ENCODE peak calls at places on chromosome 19, in ten cellular contexts. One of them, this sample, is unnamed.

GRCh38 chr19:28920269-28921066 is 292.5 kb downstream of the UQCRFS1 start:
- DNase-seq in NCI-H1105 treated with DMSO at 0.1 percent for 48 hours: no peak
- DNase-seq in activated CD4-positive, alpha-beta T cell treated with anti-CD3 and anti-CD28 coated beads, Interleukin-2, amount 50 U/mL, for 48 hours: no peak
- DNase-seq in brain microvascular endothelial cell: no peak
- DNase-seq in stimulated activated CD4-positive, alpha-beta T cell treated with anti-CD3 and anti-CD28 coated beads, TNF-alpha, amount 100 ng/mL, for 24 hours: no peak
- DNase-seq in islet precursor cell: peak; percentile 59
- DNase-seq in CD8-positive, alpha-beta memory T cell: no peak
- DNase-seq in lower leg skin: no peak
- DNase-seq in HFF-Myc: no peak
- DNase-seq in stimulated activated naive CD8-positive, alpha-beta T cell treated with anti-CD3 and anti-CD28 coated beads, Interleukin-15, Interleukin-2, amounts not matched to agents 100 U/mL and 50 U/mL, for 24 hours: no peak
- DNase-seq in this sample: peak; percentile 7

GRCh38 chr19:8046569-8047165 is 5.9 kb upstream of the CCL25 start:
- DNase-seq in NCI-H1105 treated with DMSO at 0.1 percent for 48 hours: no peak
- DNase-seq in activated CD4-positive, alpha-beta T cell treated with anti-CD3 and anti-CD28 coated beads, Interleukin-2, amount 50 U/mL, for 48 hours: no peak
- DNase-seq in brain microvascular endothelial cell: no peak
- DNase-seq in stimulated activated CD4-positive, alpha-beta T cell treated with anti-CD3 and anti-CD28 coated beads, TNF-alpha, amount 100 ng/mL, for 24 hours: no peak
- DNase-seq in islet precursor cell: no peak
- DNase-seq in CD8-positive, alpha-beta memory T cell: no peak
- DNase-seq in lower leg skin: no peak
- DNase-seq in HFF-Myc: no peak
- DNase-seq in stimulated activated naive CD8-positive, alpha-beta T cell treated with anti-CD3 and anti-CD28 coated beads, Interleukin-15, Interleukin-2, amounts not matched to agents 100 U/mL and 50 U/mL, for 24 hours: no peak
- DNase-seq in this sample: no peak

GRCh38 chr19:52993342-52994178 is 20.2 kb upstream of the ERVV-1 start:
- DNase-seq in NCI-H1105 treated with DMSO at 0.1 percent for 48 hours: no peak
- DNase-seq in activated CD4-positive, alpha-beta T cell treated with anti-CD3 and anti-CD28 coated beads, Interleukin-2, amount 50 U/mL, for 48 hours: peak; percentile 75
- DNase-seq in brain microvascular endothelial cell: peak; percentile 81
- DNase-seq in stimulated activated CD4-positive, alpha-beta T cell treated with anti-CD3 and anti-CD28 coated beads, TNF-alpha, amount 100 ng/mL, for 24 hours: peak; percentile 78
- DNase-seq in islet precursor cell: peak; percentile 88
- DNase-seq in CD8-positive, alpha-beta memory T cell: peak; percentile 70
- DNase-seq in lower leg skin: peak; percentile 67
- DNase-seq in HFF-Myc: no peak
- DNase-seq in stimulated activated naive CD8-positive, alpha-beta T cell treated with anti-CD3 and anti-CD28 coated beads, Interleukin-15, Interleukin-2, amounts not matched to agents 100 U/mL and 50 U/mL, for 24 hours: peak; percentile 75
- DNase-seq in this sample: peak; percentile 50

GRCh38 chr19:44795398-44795987 is 13.4 kb upstream of the BCAM start:
- DNase-seq in NCI-H1105 treated with DMSO at 0.1 percent for 48 hours: no peak
- DNase-seq in activated CD4-positive, alpha-beta T cell treated with anti-CD3 and anti-CD28 coated beads, Interleukin-2, amount 50 U/mL, for 48 hours: no peak
- DNase-seq in brain microvascular endothelial cell: no peak
- DNase-seq in stimulated activated CD4-positive, alpha-beta T cell treated with anti-CD3 and anti-CD28 coated beads, TNF-alpha, amount 100 ng/mL, for 24 hours: no peak
- DNase-seq in islet precursor cell: no peak
- DNase-seq in CD8-positive, alpha-beta memory T cell: no peak
- DNase-seq in lower leg skin: no peak
- DNase-seq in HFF-Myc: no peak
- DNase-seq in stimulated activated naive CD8-positive, alpha-beta T cell treated with anti-CD3 and anti-CD28 coated beads, Interleukin-15, Interleukin-2, amounts not matched to agents 100 U/mL and 50 U/mL, for 24 hours: no peak
- DNase-seq in this sample: no peak

GRCh38 chr19:30001794-30002193 is 59.8 kb downstream of the URI1 start:
- DNase-seq in NCI-H1105 treated with DMSO at 0.1 percent for 48 hours: no peak
- DNase-seq in activated CD4-positive, alpha-beta T cell treated with anti-CD3 and anti-CD28 coated beads, Interleukin-2, amount 50 U/mL, for 48 hours: no peak
- DNase-seq in brain microvascular endothelial cell: peak; percentile 4
- DNase-seq in stimulated activated CD4-positive, alpha-beta T cell treated with anti-CD3 and anti-CD28 coated beads, TNF-alpha, amount 100 ng/mL, for 24 hours: no peak
- DNase-seq in islet precursor cell: no peak
- DNase-seq in CD8-positive, alpha-beta memory T cell: no peak
- DNase-seq in lower leg skin: no peak
- DNase-seq in HFF-Myc: no peak
- DNase-seq in stimulated activated naive CD8-positive, alpha-beta T cell treated with anti-CD3 and anti-CD28 coated beads, Interleukin-15, Interleukin-2, amounts not matched to agents 100 U/mL and 50 U/mL, for 24 hours: no peak
- DNase-seq in this sample: no peak

GRCh38 chr19:35641515-35642151 is at the start of gene ETV2:
- DNase-seq in NCI-H1105 treated with DMSO at 0.1 percent for 48 hours: no peak
- DNase-seq in activated CD4-positive, alpha-beta T cell treated with anti-CD3 and anti-CD28 coated beads, Interleukin-2, amount 50 U/mL, for 48 hours: peak; percentile 37
- DNase-seq in brain microvascular endothelial cell: peak; percentile 40
- DNase-seq in stimulated activated CD4-positive, alpha-beta T cell treated with anti-CD3 and anti-CD28 coated beads, TNF-alpha, amount 100 ng/mL, for 24 hours: peak; percentile 30
- DNase-seq in islet precursor cell: peak; percentile 79
- DNase-seq in CD8-positive, alpha-beta memory T cell: peak; percentile 37
- DNase-seq in lower leg skin: no peak
- DNase-seq in HFF-Myc: no peak
- DNase-seq in stimulated activated naive CD8-positive, alpha-beta T cell treated with anti-CD3 and anti-CD28 coated beads, Interleukin-15, Interleukin-2, amounts not matched to agents 100 U/mL and 50 U/mL, for 24 hours: peak; percentile 77
- DNase-seq in this sample: peak; percentile 28

GRCh38 chr19:40588926-40589569 is 12.1 kb upstream of the LTBP4 start:
- DNase-seq in NCI-H1105 treated with DMSO at 0.1 percent for 48 hours: no peak
- DNase-seq in activated CD4-positive, alpha-beta T cell treated with anti-CD3 and anti-CD28 coated beads, Interleukin-2, amount 50 U/mL, for 48 hours: no peak
- DNase-seq in brain microvascular endothelial cell: no peak
- DNase-seq in stimulated activated CD4-positive, alpha-beta T cell treated with anti-CD3 and anti-CD28 coated beads, TNF-alpha, amount 100 ng/mL, for 24 hours: no peak
- DNase-seq in islet precursor cell: no peak
- DNase-seq in CD8-positive, alpha-beta memory T cell: no peak
- DNase-seq in lower leg skin: no peak
- DNase-seq in HFF-Myc: no peak
- DNase-seq in stimulated activated naive CD8-positive, alpha-beta T cell treated with anti-CD3 and anti-CD28 coated beads, Interleukin-15, Interleukin-2, amounts not matched to agents 100 U/mL and 50 U/mL, for 24 hours: no peak
- DNase-seq in this sample: no peak

GRCh38 chr19:20860339-20860738 is 62.7 kb upstream of the ZNF85 start:
- DNase-seq in NCI-H1105 treated with DMSO at 0.1 percent for 48 hours: no peak
- DNase-seq in activated CD4-positive, alpha-beta T cell treated with anti-CD3 and anti-CD28 coated beads, Interleukin-2, amount 50 U/mL, for 48 hours: no peak
- DNase-seq in brain microvascular endothelial cell: no peak
- DNase-seq in stimulated activated CD4-positive, alpha-beta T cell treated with anti-CD3 and anti-CD28 coated beads, TNF-alpha, amount 100 ng/mL, for 24 hours: no peak
- DNase-seq in islet precursor cell: peak; percentile 9
- DNase-seq in CD8-positive, alpha-beta memory T cell: no peak
- DNase-seq in lower leg skin: no peak
- DNase-seq in HFF-Myc: no peak
- DNase-seq in stimulated activated naive CD8-positive, alpha-beta T cell treated with anti-CD3 and anti-CD28 coated beads, Interleukin-15, Interleukin-2, amounts not matched to agents 100 U/mL and 50 U/mL, for 24 hours: no peak
- DNase-seq in this sample: no peak

GRCh38 chr19:38388310-38389100 is at the start of gene SPRED3:
- DNase-seq in NCI-H1105 treated with DMSO at 0.1 percent for 48 hours: peak; percentile 71
- DNase-seq in activated CD4-positive, alpha-beta T cell treated with anti-CD3 and anti-CD28 coated beads, Interleukin-2, amount 50 U/mL, for 48 hours: no peak
- DNase-seq in brain microvascular endothelial cell: no peak
- DNase-seq in stimulated activated CD4-positive, alpha-beta T cell treated with anti-CD3 and anti-CD28 coated beads, TNF-alpha, amount 100 ng/mL, for 24 hours: no peak
- DNase-seq in islet precursor cell: peak; percentile 83
- DNase-seq in CD8-positive, alpha-beta memory T cell: no peak
- DNase-seq in lower leg skin: no peak
- DNase-seq in HFF-Myc: no peak
- DNase-seq in stimulated activated naive CD8-positive, alpha-beta T cell treated with anti-CD3 and anti-CD28 coated beads, Interleukin-15, Interleukin-2, amounts not matched to agents 100 U/mL and 50 U/mL, for 24 hours: no peak
- DNase-seq in this sample: no peak

GRCh38 chr19:40360020-40360686 is 11.7 kb downstream of the PLD3 start:
- DNase-seq in NCI-H1105 treated with DMSO at 0.1 percent for 48 hours: no peak
- DNase-seq in activated CD4-positive, alpha-beta T cell treated with anti-CD3 and anti-CD28 coated beads, Interleukin-2, amount 50 U/mL, for 48 hours: no peak
- DNase-seq in brain microvascular endothelial cell: no peak
- DNase-seq in stimulated activated CD4-positive, alpha-beta T cell treated with anti-CD3 and anti-CD28 coated beads, TNF-alpha, amount 100 ng/mL, for 24 hours: no peak
- DNase-seq in islet precursor cell: peak; percentile 51
- DNase-seq in CD8-positive, alpha-beta memory T cell: no peak
- DNase-seq in lower leg skin: no peak
- DNase-seq in HFF-Myc: no peak
- DNase-seq in stimulated activated naive CD8-positive, alpha-beta T cell treated with anti-CD3 and anti-CD28 coated beads, Interleukin-15, Interleukin-2, amounts not matched to agents 100 U/mL and 50 U/mL, for 24 hours: no peak
- DNase-seq in this sample: no peak

GRCh38 chr19:42555317-42555716 is 27.0 kb upstream of the CEACAM1 start:
- DNase-seq in NCI-H1105 treated with DMSO at 0.1 percent for 48 hours: no peak
- DNase-seq in activated CD4-positive, alpha-beta T cell treated with anti-CD3 and anti-CD28 coated beads, Interleukin-2, amount 50 U/mL, for 48 hours: no peak
- DNase-seq in brain microvascular endothelial cell: no peak
- DNase-seq in stimulated activated CD4-positive, alpha-beta T cell treated with anti-CD3 and anti-CD28 coated beads, TNF-alpha, amount 100 ng/mL, for 24 hours: no peak
- DNase-seq in islet precursor cell: no peak
- DNase-seq in CD8-positive, alpha-beta memory T cell: no peak
- DNase-seq in lower leg skin: no peak
- DNase-seq in HFF-Myc: no peak
- DNase-seq in stimulated activated naive CD8-positive, alpha-beta T cell treated with anti-CD3 and anti-CD28 coated beads, Interleukin-15, Interleukin-2, amounts not matched to agents 100 U/mL and 50 U/mL, for 24 hours: no peak
- DNase-seq in this sample: no peak

GRCh38 chr19:29367701-29368306 is 154.9 kb upstream of the UQCRFS1 start:
- DNase-seq in NCI-H1105 treated with DMSO at 0.1 percent for 48 hours: no peak
- DNase-seq in activated CD4-positive, alpha-beta T cell treated with anti-CD3 and anti-CD28 coated beads, Interleukin-2, amount 50 U/mL, for 48 hours: no peak
- DNase-seq in brain microvascular endothelial cell: no peak
- DNase-seq in stimulated activated CD4-positive, alpha-beta T cell treated with anti-CD3 and anti-CD28 coated beads, TNF-alpha, amount 100 ng/mL, for 24 hours: no peak
- DNase-seq in islet precursor cell: peak; percentile 54
- DNase-seq in CD8-positive, alpha-beta memory T cell: no peak
- DNase-seq in lower leg skin: no peak
- DNase-seq in HFF-Myc: no peak
- DNase-seq in stimulated activated naive CD8-positive, alpha-beta T cell treated with anti-CD3 and anti-CD28 coated beads, Interleukin-15, Interleukin-2, amounts not matched to agents 100 U/mL and 50 U/mL, for 24 hours: no peak
- DNase-seq in this sample: no peak

GRCh38 chr19:38596057-38596981 is 21.4 kb downstream of the MAP4K1 start:
- DNase-seq in NCI-H1105 treated with DMSO at 0.1 percent for 48 hours: peak; percentile 48
- DNase-seq in activated CD4-positive, alpha-beta T cell treated with anti-CD3 and anti-CD28 coated beads, Interleukin-2, amount 50 U/mL, for 48 hours: peak; percentile 43
- DNase-seq in brain microvascular endothelial cell: no peak
- DNase-seq in stimulated activated CD4-positive, alpha-beta T cell treated with anti-CD3 and anti-CD28 coated beads, TNF-alpha, amount 100 ng/mL, for 24 hours: peak; percentile 32
- DNase-seq in islet precursor cell: peak; percentile 81
- DNase-seq in CD8-positive, alpha-beta memory T cell: no peak
- DNase-seq in lower leg skin: no peak
- DNase-seq in HFF-Myc: peak; percentile 9
- DNase-seq in stimulated activated naive CD8-positive, alpha-beta T cell treated with anti-CD3 and anti-CD28 coated beads, Interleukin-15, Interleukin-2, amounts not matched to agents 100 U/mL and 50 U/mL, for 24 hours: peak; percentile 58
- DNase-seq in this sample: no peak

GRCh38 chr19:58229255-58229639 is 533 bp downstream of the ZNF544 start:
- DNase-seq in NCI-H1105 treated with DMSO at 0.1 percent for 48 hours: no peak
- DNase-seq in activated CD4-positive, alpha-beta T cell treated with anti-CD3 and anti-CD28 coated beads, Interleukin-2, amount 50 U/mL, for 48 hours: peak; percentile 38
- DNase-seq in brain microvascular endothelial cell: peak; percentile 33
- DNase-seq in stimulated activated CD4-positive, alpha-beta T cell treated with anti-CD3 and anti-CD28 coated beads, TNF-alpha, amount 100 ng/mL, for 24 hours: peak; percentile 11
- DNase-seq in islet precursor cell: peak; percentile 60
- DNase-seq in CD8-positive, alpha-beta memory T cell: no peak
- DNase-seq in lower leg skin: no peak
- DNase-seq in HFF-Myc: no peak
- DNase-seq in stimulated activated naive CD8-positive, alpha-beta T cell treated with anti-CD3 and anti-CD28 coated beads, Interleukin-15, Interleukin-2, amounts not matched to agents 100 U/mL and 50 U/mL, for 24 hours: peak; percentile 46
- DNase-seq in this sample: peak; percentile 23

GRCh38 chr19:47274891-47275865 is 493 bp downstream of the INAFM1 start:
- DNase-seq in NCI-H1105 treated with DMSO at 0.1 percent for 48 hours: no peak
- DNase-seq in activated CD4-positive, alpha-beta T cell treated with anti-CD3 and anti-CD28 coated beads, Interleukin-2, amount 50 U/mL, for 48 hours: no peak
- DNase-seq in brain microvascular endothelial cell: no peak
- DNase-seq in stimulated activated CD4-positive, alpha-beta T cell treated with anti-CD3 and anti-CD28 coated beads, TNF-alpha, amount 100 ng/mL, for 24 hours: no peak
- DNase-seq in islet precursor cell: peak; percentile 66
- DNase-seq in CD8-positive, alpha-beta memory T cell: no peak
- DNase-seq in lower leg skin: peak; percentile 53
- DNase-seq in HFF-Myc: no peak
- DNase-seq in stimulated activated naive CD8-positive, alpha-beta T cell treated with anti-CD3 and anti-CD28 coated beads, Interleukin-15, Interleukin-2, amounts not matched to agents 100 U/mL and 50 U/mL, for 24 hours: no peak
- DNase-seq in this sample: peak; percentile 17

GRCh38 chr19:46700704-46701103 is 16.2 kb downstream of the PRKD2 start:
- DNase-seq in NCI-H1105 treated with DMSO at 0.1 percent for 48 hours: no peak
- DNase-seq in activated CD4-positive, alpha-beta T cell treated with anti-CD3 and anti-CD28 coated beads, Interleukin-2, amount 50 U/mL, for 48 hours: no peak
- DNase-seq in brain microvascular endothelial cell: no peak
- DNase-seq in stimulated activated CD4-positive, alpha-beta T cell treated with anti-CD3 and anti-CD28 coated beads, TNF-alpha, amount 100 ng/mL, for 24 hours: no peak
- DNase-seq in islet precursor cell: no peak
- DNase-seq in CD8-positive, alpha-beta memory T cell: no peak
- DNase-seq in lower leg skin: no peak
- DNase-seq in HFF-Myc: no peak
- DNase-seq in stimulated activated naive CD8-positive, alpha-beta T cell treated with anti-CD3 and anti-CD28 coated beads, Interleukin-15, Interleukin-2, amounts not matched to agents 100 U/mL and 50 U/mL, for 24 hours: no peak
- DNase-seq in this sample: no peak

GRCh38 chr19:53290758-53291549 is 23.4 kb upstream of the VN1R4 start:
- DNase-seq in NCI-H1105 treated with DMSO at 0.1 percent for 48 hours: no peak
- DNase-seq in activated CD4-positive, alpha-beta T cell treated with anti-CD3 and anti-CD28 coated beads, Interleukin-2, amount 50 U/mL, for 48 hours: no peak
- DNase-seq in brain microvascular endothelial cell: no peak
- DNase-seq in stimulated activated CD4-positive, alpha-beta T cell treated with anti-CD3 and anti-CD28 coated beads, TNF-alpha, amount 100 ng/mL, for 24 hours: no peak
- DNase-seq in islet precursor cell: no peak
- DNase-seq in CD8-positive, alpha-beta memory T cell: no peak
- DNase-seq in lower leg skin: no peak
- DNase-seq in HFF-Myc: no peak
- DNase-seq in stimulated activated naive CD8-positive, alpha-beta T cell treated with anti-CD3 and anti-CD28 coated beads, Interleukin-15, Interleukin-2, amounts not matched to agents 100 U/mL and 50 U/mL, for 24 hours: no peak
- DNase-seq in this sample: no peak

GRCh38 chr19:5358173-5358800 is 17.7 kb upstream of the PTPRS start:
- DNase-seq in NCI-H1105 treated with DMSO at 0.1 percent for 48 hours: no peak
- DNase-seq in activated CD4-positive, alpha-beta T cell treated with anti-CD3 and anti-CD28 coated beads, Interleukin-2, amount 50 U/mL, for 48 hours: no peak
- DNase-seq in brain microvascular endothelial cell: no peak
- DNase-seq in stimulated activated CD4-positive, alpha-beta T cell treated with anti-CD3 and anti-CD28 coated beads, TNF-alpha, amount 100 ng/mL, for 24 hours: no peak
- DNase-seq in islet precursor cell: no peak
- DNase-seq in CD8-positive, alpha-beta memory T cell: no peak
- DNase-seq in lower leg skin: no peak
- DNase-seq in HFF-Myc: no peak
- DNase-seq in stimulated activated naive CD8-positive, alpha-beta T cell treated with anti-CD3 and anti-CD28 coated beads, Interleukin-15, Interleukin-2, amounts not matched to agents 100 U/mL and 50 U/mL, for 24 hours: no peak
- DNase-seq in this sample: no peak

GRCh38 chr19:42601811-42602443 is 7.2 kb upstream of the CEACAM8 start:
- DNase-seq in NCI-H1105 treated with DMSO at 0.1 percent for 48 hours: no peak
- DNase-seq in activated CD4-positive, alpha-beta T cell treated with anti-CD3 and anti-CD28 coated beads, Interleukin-2, amount 50 U/mL, for 48 hours: peak; percentile 22
- DNase-seq in brain microvascular endothelial cell: peak; percentile 27
- DNase-seq in stimulated activated CD4-positive, alpha-beta T cell treated with anti-CD3 and anti-CD28 coated beads, TNF-alpha, amount 100 ng/mL, for 24 hours: peak; percentile 12
- DNase-seq in islet precursor cell: peak; percentile 68
- DNase-seq in CD8-positive, alpha-beta memory T cell: no peak
- DNase-seq in lower leg skin: no peak
- DNase-seq in HFF-Myc: peak; percentile 12
- DNase-seq in stimulated activated naive CD8-positive, alpha-beta T cell treated with anti-CD3 and anti-CD28 coated beads, Interleukin-15, Interleukin-2, amounts not matched to agents 100 U/mL and 50 U/mL, for 24 hours: peak; percentile 19
- DNase-seq in this sample: peak; percentile 26

GRCh38 chr19:14434157-14434501 is 1.0 kb downstream of the PKN1 start:
- DNase-seq in NCI-H1105 treated with DMSO at 0.1 percent for 48 hours: peak; percentile 82
- DNase-seq in activated CD4-positive, alpha-beta T cell treated with anti-CD3 and anti-CD28 coated beads, Interleukin-2, amount 50 U/mL, for 48 hours: peak; percentile 35
- DNase-seq in brain microvascular endothelial cell: no peak
- DNase-seq in stimulated activated CD4-positive, alpha-beta T cell treated with anti-CD3 and anti-CD28 coated beads, TNF-alpha, amount 100 ng/mL, for 24 hours: no peak
- DNase-seq in islet precursor cell: no peak
- DNase-seq in CD8-positive, alpha-beta memory T cell: no peak
- DNase-seq in lower leg skin: no peak
- DNase-seq in HFF-Myc: no peak
- DNase-seq in stimulated activated naive CD8-positive, alpha-beta T cell treated with anti-CD3 and anti-CD28 coated beads, Interleukin-15, Interleukin-2, amounts not matched to agents 100 U/mL and 50 U/mL, for 24 hours: no peak
- DNase-seq in this sample: no peak

GRCh38 chr19:57406516-57407123 is 4.3 kb upstream of the ZNF17 start:
- DNase-seq in NCI-H1105 treated with DMSO at 0.1 percent for 48 hours: peak; percentile 70
- DNase-seq in activated CD4-positive, alpha-beta T cell treated with anti-CD3 and anti-CD28 coated beads, Interleukin-2, amount 50 U/mL, for 48 hours: peak; percentile 70
- DNase-seq in brain microvascular endothelial cell: peak; percentile 39
- DNase-seq in stimulated activated CD4-positive, alpha-beta T cell treated with anti-CD3 and anti-CD28 coated beads, TNF-alpha, amount 100 ng/mL, for 24 hours: peak; percentile 61
- DNase-seq in islet precursor cell: peak; percentile 89
- DNase-seq in CD8-positive, alpha-beta memory T cell: peak; percentile 44
- DNase-seq in lower leg skin: peak; percentile 29
- DNase-seq in HFF-Myc: no peak
- DNase-seq in stimulated activated naive CD8-positive, alpha-beta T cell treated with anti-CD3 and anti-CD28 coated beads, Interleukin-15, Interleukin-2, amounts not matched to agents 100 U/mL and 50 U/mL, for 24 hours: peak; percentile 75
- DNase-seq in this sample: peak; percentile 32

GRCh38 chr19:16034180-16034579 is 42.1 kb upstream of the TPM4 start:
- DNase-seq in NCI-H1105 treated with DMSO at 0.1 percent for 48 hours: no peak
- DNase-seq in activated CD4-positive, alpha-beta T cell treated with anti-CD3 and anti-CD28 coated beads, Interleukin-2, amount 50 U/mL, for 48 hours: no peak
- DNase-seq in brain microvascular endothelial cell: no peak
- DNase-seq in stimulated activated CD4-positive, alpha-beta T cell treated with anti-CD3 and anti-CD28 coated beads, TNF-alpha, amount 100 ng/mL, for 24 hours: no peak
- DNase-seq in islet precursor cell: no peak
- DNase-seq in CD8-positive, alpha-beta memory T cell: no peak
- DNase-seq in lower leg skin: no peak
- DNase-seq in HFF-Myc: no peak
- DNase-seq in stimulated activated naive CD8-positive, alpha-beta T cell treated with anti-CD3 and anti-CD28 coated beads, Interleukin-15, Interleukin-2, amounts not matched to agents 100 U/mL and 50 U/mL, for 24 hours: no peak
- DNase-seq in this sample: no peak

GRCh38 chr19:16988661-16989060 is 37.9 kb downstream of the CPAMD8 start:
- DNase-seq in NCI-H1105 treated with DMSO at 0.1 percent for 48 hours: no peak
- DNase-seq in activated CD4-positive, alpha-beta T cell treated with anti-CD3 and anti-CD28 coated beads, Interleukin-2, amount 50 U/mL, for 48 hours: no peak
- DNase-seq in brain microvascular endothelial cell: no peak
- DNase-seq in stimulated activated CD4-positive, alpha-beta T cell treated with anti-CD3 and anti-CD28 coated beads, TNF-alpha, amount 100 ng/mL, for 24 hours: no peak
- DNase-seq in islet precursor cell: no peak
- DNase-seq in CD8-positive, alpha-beta memory T cell: no peak
- DNase-seq in lower leg skin: no peak
- DNase-seq in HFF-Myc: no peak
- DNase-seq in stimulated activated naive CD8-positive, alpha-beta T cell treated with anti-CD3 and anti-CD28 coated beads, Interleukin-15, Interleukin-2, amounts not matched to agents 100 U/mL and 50 U/mL, for 24 hours: no peak
- DNase-seq in this sample: no peak

GRCh38 chr19:3475449-3475848 is 4.9 kb downstream of the SMIM24 start:
- DNase-seq in NCI-H1105 treated with DMSO at 0.1 percent for 48 hours: no peak
- DNase-seq in activated CD4-positive, alpha-beta T cell treated with anti-CD3 and anti-CD28 coated beads, Interleukin-2, amount 50 U/mL, for 48 hours: no peak
- DNase-seq in brain microvascular endothelial cell: no peak
- DNase-seq in stimulated activated CD4-positive, alpha-beta T cell treated with anti-CD3 and anti-CD28 coated beads, TNF-alpha, amount 100 ng/mL, for 24 hours: no peak
- DNase-seq in islet precursor cell: no peak
- DNase-seq in CD8-positive, alpha-beta memory T cell: no peak
- DNase-seq in lower leg skin: no peak
- DNase-seq in HFF-Myc: no peak
- DNase-seq in stimulated activated naive CD8-positive, alpha-beta T cell treated with anti-CD3 and anti-CD28 coated beads, Interleukin-15, Interleukin-2, amounts not matched to agents 100 U/mL and 50 U/mL, for 24 hours: no peak
- DNase-seq in this sample: no peak

GRCh38 chr19:39299404-39299803 is 3.2 kb downstream of the IFNL1 start:
- DNase-seq in NCI-H1105 treated with DMSO at 0.1 percent for 48 hours: no peak
- DNase-seq in activated CD4-positive, alpha-beta T cell treated with anti-CD3 and anti-CD28 coated beads, Interleukin-2, amount 50 U/mL, for 48 hours: no peak
- DNase-seq in brain microvascular endothelial cell: no peak
- DNase-seq in stimulated activated CD4-positive, alpha-beta T cell treated with anti-CD3 and anti-CD28 coated beads, TNF-alpha, amount 100 ng/mL, for 24 hours: no peak
- DNase-seq in islet precursor cell: no peak
- DNase-seq in CD8-positive, alpha-beta memory T cell: no peak
- DNase-seq in lower leg skin: no peak
- DNase-seq in HFF-Myc: no peak
- DNase-seq in stimulated activated naive CD8-positive, alpha-beta T cell treated with anti-CD3 and anti-CD28 coated beads, Interleukin-15, Interleukin-2, amounts not matched to agents 100 U/mL and 50 U/mL, for 24 hours: no peak
- DNase-seq in this sample: no peak

GRCh38 chr19:40718774-40719391 is 2.0 kb downstream of the ITPKC start:
- DNase-seq in NCI-H1105 treated with DMSO at 0.1 percent for 48 hours: peak; percentile 20
- DNase-seq in activated CD4-positive, alpha-beta T cell treated with anti-CD3 and anti-CD28 coated beads, Interleukin-2, amount 50 U/mL, for 48 hours: no peak
- DNase-seq in brain microvascular endothelial cell: peak; percentile 21
- DNase-seq in stimulated activated CD4-positive, alpha-beta T cell treated with anti-CD3 and anti-CD28 coated beads, TNF-alpha, amount 100 ng/mL, for 24 hours: no peak
- DNase-seq in islet precursor cell: peak; percentile 89
- DNase-seq in CD8-positive, alpha-beta memory T cell: no peak
- DNase-seq in lower leg skin: peak; percentile 78
- DNase-seq in HFF-Myc: no peak
- DNase-seq in stimulated activated naive CD8-positive, alpha-beta T cell treated with anti-CD3 and anti-CD28 coated beads, Interleukin-15, Interleukin-2, amounts not matched to agents 100 U/mL and 50 U/mL, for 24 hours: peak; percentile 22
- DNase-seq in this sample: peak; percentile 58

GRCh38 chr19:46528601-46529447 is 33.2 kb upstream of the PNMA8B start:
- DNase-seq in NCI-H1105 treated with DMSO at 0.1 percent for 48 hours: no peak
- DNase-seq in activated CD4-positive, alpha-beta T cell treated with anti-CD3 and anti-CD28 coated beads, Interleukin-2, amount 50 U/mL, for 48 hours: no peak
- DNase-seq in brain microvascular endothelial cell: no peak
- DNase-seq in stimulated activated CD4-positive, alpha-beta T cell treated with anti-CD3 and anti-CD28 coated beads, TNF-alpha, amount 100 ng/mL, for 24 hours: no peak
- DNase-seq in islet precursor cell: no peak
- DNase-seq in CD8-positive, alpha-beta memory T cell: no peak
- DNase-seq in lower leg skin: no peak
- DNase-seq in HFF-Myc: no peak
- DNase-seq in stimulated activated naive CD8-positive, alpha-beta T cell treated with anti-CD3 and anti-CD28 coated beads, Interleukin-15, Interleukin-2, amounts not matched to agents 100 U/mL and 50 U/mL, for 24 hours: no peak
- DNase-seq in this sample: no peak

This sample was measured in HCEC 1CT.